ENCODE peak calls at places on chromosomes 5 and 9, in ten cellular contexts. Y, U, D, I, L, G, Z, V, N and W are unnamed samples.

GRCh38 chr5:134447815-134448520 is 36.3 kb upstream of the CDKN2AIPNL start:
- DNase-seq in Y (no peak), U (no peak), Z (no peak), G (no peak), V (peak), I (no peak), L (no peak), D (no peak), N (peak), W (no peak)

GRCh38 chr9:132985063-132985350 is 6.5 kb downstream of the GFI1B start:
- DNase-seq in N (no peak), V (no peak), D (no peak), Z (no peak), I (no peak), G (no peak), U (no peak), Y (no peak), L (peak), W (no peak)

GRCh38 chr5:122908662-122909061 is 63.2 kb downstream of the SNX24 start:
- DNase-seq in G (peak), Z (peak), Y (no peak), V (no peak), D (no peak), U (no peak), L (no peak), N (no peak), I (no peak), W (no peak)

GRCh38 chr5:172123269-172123692 is 64.7 kb downstream of the STK10 start:
- DNase-seq in Z (peak), V (peak), D (peak), U (peak), G (peak), Y (no peak), N (no peak), L (peak), I (no peak), W (peak)

GRCh38 chr9:105257767-105258166 is 13.3 kb downstream of the SLC44A1 start:
- DNase-seq in D (no peak), Y (no peak), Z (no peak), N (no peak), U (no peak), I (no peak), G (no peak), L (no peak), V (no peak), W (no peak)

GRCh38 chr9:14645648-14646047 is 47.6 kb downstream of the ZDHHC21 start:
- DNase-seq in V (no peak), G (no peak), D (no peak), I (no peak), U (no peak), Y (no peak), Z (peak), N (no peak), L (no peak), W (no peak)

GRCh38 chr5:77355074-77355473 is 137.0 kb downstream of the WDR41 start:
- DNase-seq in G (no peak), Y (no peak), I (no peak), Z (no peak), D (no peak), U (no peak), N (no peak), V (no peak), L (no peak), W (no peak)

GRCh38 chr5:141208478-141208877 is at the start of gene PCDHB12:
- DNase-seq in L (no peak), V (no peak), G (peak), N (no peak), Z (no peak), I (peak), Y (no peak), D (no peak), U (no peak), W (peak)

GRCh38 chr9:83280259-83280658 is 217.3 kb upstream of the RASEF start:
- DNase-seq in V (no peak), I (no peak), L (no peak), Y (no peak), G (no peak), N (no peak), D (no peak), Z (no peak), U (no peak), W (no peak)

GRCh38 chr5:127968998-127969397 is 114.6 kb upstream of the SLC12A2 start:
- DNase-seq in L (no peak), N (no peak), U (no peak), V (no peak), Z (no peak), G (no peak), D (no peak), I (no peak), Y (no peak), W (no peak)

GRCh38 chr9:27351438-27351837 is 54.5 kb upstream of the EQTN start:
- DNase-seq in G (no peak), V (no peak), U (peak), N (peak), I (no peak), D (no peak), Z (peak), Y (no peak), L (no peak), W (no peak)

GRCh38 chr5:89016741-89017312 is 133.8 kb upstream of the MEF2C start:
- DNase-seq in N (no peak), U (no peak), D (no peak), L (no peak), G (peak), Y (no peak), V (no peak), I (no peak), Z (no peak), W (no peak)

GRCh38 chr9:92115977-92116285 is 718 bp upstream of the SPTLC1 start:
- DNase-seq in N (no peak), D (no peak), U (no peak), G (no peak), V (no peak), L (no peak), Y (no peak), I (peak), Z (no peak), W (no peak)

GRCh38 chr5:155728857-155729683 is 597.9 kb upstream of the SGCD start:
- DNase-seq in Y (no peak), U (no peak), G (peak), D (no peak), N (no peak), L (peak), V (no peak), I (no peak), Z (peak), W (peak)

GRCh38 chr9:90848866-90849265 is 47.2 kb downstream of the SYK start:
- DNase-seq in Z (no peak), V (peak), U (no peak), L (no peak), I (no peak), G (no peak), N (no peak), Y (no peak), D (no peak), W (no peak)

GRCh38 chr9:84138543-84138942 is 157.9 kb downstream of the RMI1 start:
- DNase-seq in D (no peak), G (no peak), Y (no peak), N (no peak), V (no peak), Z (no peak), L (no peak), U (no peak), I (no peak), W (no peak)

GRCh38 chr9:122767821-122768220 is 20.9 kb upstream of the OR5C1 start:
- DNase-seq in Y (no peak), D (no peak), Z (no peak), N (no peak), G (no peak), I (no peak), V (no peak), U (no peak), L (no peak), W (no peak)

GRCh38 chr5:157510682-157511081 is 50.7 kb downstream of the NIPAL4 start:
- DNase-seq in Z (no peak), N (no peak), U (no peak), I (no peak), V (no peak), Y (no peak), G (no peak), D (no peak), L (no peak), W (no peak)

GRCh38 chr5:19488786-19489185 is 499.2 kb downstream of the CDH18 start:
- DNase-seq in Z (no peak), U (no peak), N (no peak), G (no peak), D (no peak), I (no peak), V (no peak), Y (no peak), L (no peak), W (no peak)

GRCh38 chr9:69180670-69181069 is 6.6 kb downstream of the TJP2 start:
- DNase-seq in D (peak), N (no peak), Z (peak), L (peak), G (no peak), U (peak), Y (no peak), I (no peak), V (peak), W (peak)

GRCh38 chr5:112977440-112977861 is 853 bp downstream of the DCP2 start:
- DNase-seq in V (no peak), I (peak), L (no peak), Z (peak), N (no peak), D (no peak), Y (no peak), U (no peak), G (no peak), W (peak)

GRCh38 chr9:89667730-89668129 is 62.9 kb downstream of the GADD45G start:
- DNase-seq in I (no peak), D (no peak), G (no peak), L (no peak), V (no peak), Z (no peak), U (peak), N (no peak), Y (peak), W (no peak)

GRCh38 chr5:111461934-111462333 is 50.4 kb downstream of the STARD4 start:
- DNase-seq in V (no peak), D (no peak), G (no peak), Z (no peak), L (no peak), Y (no peak), I (no peak), U (no peak), N (no peak), W (no peak)

GRCh38 chr5:111463304-111463703 is 49.0 kb downstream of the STARD4 start:
- DNase-seq in L (no peak), I (no peak), N (no peak), Y (no peak), V (no peak), D (no peak), U (no peak), G (no peak), Z (no peak), W (no peak)

GRCh38 chr5:111461261-111461671 is 51.1 kb downstream of the STARD4 start:
- DNase-seq in D (peak), N (no peak), L (no peak), I (no peak), G (peak), U (no peak), Z (peak), V (no peak), Y (no peak), W (peak)
- TF ChIP-seq CTCF in D (peak), N (no peak), L (peak), I (peak), G (peak), U (peak), Z (no peak), V (no peak), Y (peak), W (peak)

GRCh38 chr9:131919181-131919580 is 160.5 kb downstream of the MED27 start:
- DNase-seq in Z (no peak), L (no peak), N (no peak), G (no peak), Y (no peak), I (no peak), D (no peak), U (no peak), V (no peak), W (no peak)

GRCh38 chr9:131927092-131927491 is 152.6 kb downstream of the MED27 start:
- DNase-seq in V (no peak), G (no peak), I (no peak), N (no peak), Z (peak), L (no peak), Y (no peak), U (no peak), D (no peak), W (no peak)

GRCh38 chr9:131923766-131924165 is 155.9 kb downstream of the MED27 start:
- DNase-seq in I (no peak), Z (no peak), N (no peak), Y (no peak), V (no peak), U (no peak), D (no peak), G (no peak), L (no peak), W (no peak)

GRCh38 chr9:131925677-131926076 is 154.0 kb downstream of the MED27 start:
- DNase-seq in V (no peak), N (no peak), Z (no peak), L (no peak), U (no peak), D (no peak), G (no peak), Y (no peak), I (no peak), W (no peak)

DNA sequence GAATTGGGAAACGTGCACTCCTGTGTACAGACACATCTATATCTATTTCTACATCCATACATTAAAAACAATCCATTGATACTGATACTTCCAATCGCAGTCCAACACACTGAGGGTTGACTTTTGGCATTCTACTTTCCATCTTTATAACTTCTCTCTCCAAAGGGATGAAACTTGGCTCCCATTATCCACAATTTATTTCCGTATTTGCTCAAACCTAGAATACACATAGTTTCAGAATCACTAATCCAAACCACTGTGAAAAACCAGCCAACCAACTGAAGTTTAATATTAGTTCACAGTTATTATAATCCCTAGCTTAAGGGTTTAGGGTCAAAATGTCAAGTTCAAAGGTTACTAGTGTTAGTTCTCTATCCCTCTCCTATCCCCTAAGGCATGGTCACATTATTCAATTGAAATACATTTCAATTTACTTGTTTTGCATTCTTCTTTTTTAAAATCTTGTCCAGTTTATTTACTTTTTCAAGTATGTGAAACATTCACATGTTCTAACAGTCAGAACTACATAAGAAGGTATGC is 156.5 kb downstream of the MED27 start:
- DNase-seq in Y (no peak), L (no peak), V (no peak), Z (no peak), D (no peak), I (no peak), G (no peak), N (no peak), U (no peak), W (no peak)
- H3K27ac ChIP-seq in Y (no peak), L (no peak), V (no peak), Z (no peak), D (no peak), I (no peak), G (no peak), N (no peak), U (no peak), W (no peak)

GRCh38 chr5:177515580-177515979 is 1.2 kb downstream of the DDX41 start:
- DNase-seq in D (no peak), U (no peak), L (peak), N (no peak), G (no peak), I (no peak), Z (no peak), V (no peak), Y (no peak), W (no peak)
- TF ChIP-seq CTCF in D (no peak), U (no peak), L (no peak), N (no peak), G (no peak), I (no peak), Z (no peak), V (no peak), Y (no peak), W (no peak)

GRCh38 chr9:134688231-134688630 is 46.6 kb downstream of the COL5A1 start:
- DNase-seq in Z (no peak), V (no peak), L (peak), G (no peak), U (no peak), I (no peak), D (no peak), Y (no peak), N (peak), W (no peak)

GRCh38 chr9:134689320-134690181 is 47.9 kb downstream of the COL5A1 start:
- DNase-seq in I (no peak), D (peak), V (peak), Y (peak), L (peak), Z (peak), G (peak), N (peak), U (peak), W (peak)

GRCh38 chr9:134687556-134687955 is 46.0 kb downstream of the COL5A1 start:
- DNase-seq in D (no peak), G (no peak), Y (no peak), I (no peak), Z (no peak), V (no peak), N (peak), U (no peak), L (peak), W (no peak)

GRCh38 chr9:134690301-134690751 is 48.7 kb downstream of the COL5A1 start:
- DNase-seq in L (peak), Y (no peak), V (no peak), G (no peak), D (no peak), Z (no peak), N (peak), U (no peak), I (no peak), W (no peak)

GRCh38 chr9:134688661-134689319 is 47.2 kb downstream of the COL5A1 start:
- DNase-seq in U (no peak), D (no peak), I (no peak), Z (no peak), N (peak), Y (no peak), G (no peak), L (peak), V (no peak), W (no peak)
- H3K27ac ChIP-seq in U (no peak), D (peak), I (no peak), Z (no peak), N (no peak), Y (no peak), G (no peak), L (peak), V (no peak), W (no peak)

GRCh38 chr5:173972844-173973613 is 15.9 kb upstream of the C5orf47 start:
- DNase-seq in Z (peak), V (peak), Y (peak), N (peak), G (peak), U (peak), I (peak), L (peak), D (peak), W (peak)
- TF ChIP-seq CTCF in Z (peak), V (peak), Y (peak), N (peak), G (peak), U (peak), I (peak), L (peak), D (peak), W (peak)

GRCh38 chr9:130445268-130445983 is 665 bp downstream of the ASS1 start:
- DNase-seq in Y (peak), V (peak), U (peak), Z (peak), N (peak), G (peak), L (peak), I (no peak), D (peak), W (no peak)
- H3K27ac ChIP-seq in Y (peak), V (peak), U (peak), Z (peak), N (peak), G (no peak), L (peak), I (no peak), D (peak), W (peak)

DNA sequence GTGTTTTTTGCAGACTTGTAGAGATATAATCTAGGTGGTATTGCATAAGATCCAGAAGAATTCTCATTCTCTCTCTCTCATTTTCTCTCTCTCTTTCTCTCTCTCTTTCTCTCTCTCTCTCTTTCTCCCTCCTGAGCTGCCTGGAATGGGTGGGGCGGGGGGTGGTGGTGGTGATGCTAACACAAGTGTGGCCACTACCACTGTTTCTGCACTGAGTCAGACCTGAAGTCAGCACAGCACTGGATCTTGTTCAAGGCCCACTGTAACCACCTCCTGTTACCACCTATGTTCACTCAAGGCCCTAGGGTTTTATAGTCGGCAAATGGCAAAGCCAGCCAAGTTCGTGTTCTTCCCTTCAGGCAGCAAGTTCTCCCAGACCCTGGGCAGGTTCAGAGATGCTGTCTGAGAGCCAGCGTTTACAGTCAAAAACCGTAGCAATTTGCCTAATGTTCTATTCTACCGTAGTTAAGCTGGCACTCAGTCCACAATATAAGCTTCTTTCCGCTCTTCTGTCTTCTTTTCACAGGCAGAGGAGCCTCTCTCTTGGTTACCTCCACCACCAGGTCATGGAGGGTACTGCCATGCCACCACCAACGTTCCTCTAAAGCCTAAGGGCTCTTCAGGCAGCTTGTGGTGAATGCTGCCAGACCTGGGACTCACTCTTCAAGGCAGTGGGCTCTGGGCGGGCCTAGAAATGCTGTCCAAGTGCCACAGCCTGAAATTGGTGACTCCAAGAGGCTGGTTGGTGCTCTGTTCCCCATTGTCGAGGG is 235.7 kb upstream of the PRR16 start:
- DNase-seq in Y (no peak), V (no peak), Z (no peak), D (no peak), N (no peak), L (no peak), U (no peak), I (no peak), G (peak), W (peak)
- TF ChIP-seq CTCF in Y (no peak), V (no peak), Z (no peak), D (no peak), N (no peak), L (no peak), U (no peak), I (peak), G (no peak), W (no peak)

DNA sequence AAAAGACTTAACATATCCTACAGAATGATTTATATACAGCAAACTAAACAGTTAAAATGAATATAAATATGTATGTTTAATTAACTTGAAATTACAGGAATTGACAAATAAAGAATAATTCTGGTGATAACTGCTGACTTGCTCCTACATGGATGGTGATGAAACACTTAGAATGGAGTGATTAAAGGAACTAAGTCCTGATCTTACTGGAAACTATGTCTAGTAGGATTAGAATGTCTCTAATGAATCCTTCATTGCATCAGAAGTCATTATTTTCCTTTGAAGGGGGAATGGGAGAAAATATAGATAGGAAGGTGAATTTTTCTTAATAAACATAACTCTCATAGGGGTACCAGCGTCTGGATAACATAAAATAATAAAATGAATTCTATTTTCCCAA is 77.1 kb downstream of the CAMK4 start:
- DNase-seq in I (no peak), U (no peak), L (no peak), D (no peak), G (no peak), Z (no peak), V (no peak), Y (no peak), N (no peak), W (no peak)
- H3K27ac ChIP-seq in I (no peak), U (no peak), L (no peak), D (no peak), G (no peak), Z (no peak), V (no peak), Y (no peak), N (no peak), W (no peak)

GRCh38 chr5:160497897-160498296 is 76.2 kb downstream of the PTTG1 start:
- DNase-seq in I (no peak), L (no peak), V (no peak), U (no peak), N (no peak), G (no peak), Z (no peak), Y (no peak), D (no peak), W (no peak)
- TF ChIP-seq CTCF in I (no peak), L (no peak), V (no peak), U (no peak), N (no peak), G (no peak), Z (no peak), Y (no peak), D (no peak), W (no peak)

GRCh38 chr5:149796836-149797235 is 66.7 kb downstream of the PPARGC1B start:
- DNase-seq in Z (no peak), N (no peak), V (no peak), G (no peak), U (no peak), Y (no peak), I (no peak), L (no peak), D (no peak), W (no peak)

GRCh38 chr5:149795360-149795759 is 65.2 kb downstream of the PPARGC1B start:
- DNase-seq in G (no peak), Z (no peak), U (no peak), N (no peak), Y (no peak), L (no peak), D (no peak), V (no peak), I (no peak), W (no peak)

GRCh38 chr5:149797897-149798296 is 67.8 kb downstream of the PPARGC1B start:
- DNase-seq in G (no peak), U (no peak), Z (no peak), V (no peak), D (no peak), Y (no peak), I (no peak), L (no peak), N (no peak), W (no peak)

GRCh38 chr5:149794338-149795023 is 64.4 kb downstream of the PPARGC1B start:
- DNase-seq in Z (no peak), N (peak), D (no peak), Y (no peak), L (no peak), G (no peak), I (no peak), V (no peak), U (no peak), W (no peak)

GRCh38 chr5:149796025-149796424 is 65.9 kb downstream of the PPARGC1B start:
- DNase-seq in U (no peak), I (no peak), G (no peak), N (no peak), V (no peak), Y (no peak), Z (peak), L (no peak), D (no peak), W (no peak)
- H3K27ac ChIP-seq in U (no peak), I (no peak), G (no peak), N (peak), V (no peak), Y (no peak), Z (no peak), L (no peak), D (peak), W (no peak)